ENCODE peak calls at places on chromosomes 11 and 22, in seven cellular contexts. Q, L, C, T, G, Y and N are unnamed samples.
A peak's percentile ranks its signal among the peaks of the same experiment; 100 is the strongest.

GRCh38 chr11:70755410-70756158 is 357.3 kb downstream of the CTTN start:
- DNase-seq in Y (peak; percentile 50), L (no peak), G (peak; percentile 75), Q (peak; percentile 76), T (peak; percentile 10), C (peak; percentile 77), N (peak; percentile 86)

GRCh38 chr11:36456136-36456535 is 53.9 kb downstream of the TRAF6 start:
- DNase-seq in L (no peak), Y (no peak), T (no peak), G (no peak), C (no peak), Q (no peak), N (no peak)

GRCh38 chr11:122721201-122721963 is 65.9 kb downstream of the UBASH3B start:
- DNase-seq in Q (no peak), T (no peak), Y (no peak), G (no peak), C (no peak), L (no peak), N (no peak)

GRCh38 chr22:27671413-27671721 is 130.2 kb downstream of the MN1 start:
- DNase-seq in L (no peak), Q (no peak), G (no peak), C (no peak), T (no peak), Y (no peak), N (no peak)

GRCh38 chr22:30578481-30578880 is 4.0 kb upstream of the GAL3ST1 start:
- DNase-seq in L (no peak), C (no peak), T (no peak), G (no peak), Y (no peak), Q (no peak), N (peak; percentile 26)

GRCh38 chr11:69711824-69712801 is 8.3 kb upstream of the FGF19 start:
- DNase-seq in L (no peak), T (no peak), Y (peak; percentile 38), C (no peak), G (no peak), Q (no peak), N (no peak)

GRCh38 chr22:45516923-45517675 is 14.4 kb downstream of the FBLN1 start:
- DNase-seq in G (no peak), C (no peak), L (no peak), Y (no peak), T (no peak), Q (no peak), N (no peak)

GRCh38 chr11:64755681-64756361 is 4.0 kb downstream of the PYGM start:
- DNase-seq in C (no peak), Q (no peak), L (no peak), T (no peak), Y (no peak), G (no peak), N (no peak)

GRCh38 chr22:23398701-23399366 is 181.3 kb downstream of the IGLL1 start:
- DNase-seq in T (no peak), L (no peak), C (no peak), Q (no peak), G (no peak), Y (no peak), N (peak; percentile 18)

GRCh38 chr11:79439893-79440450 is 858 bp downstream of the TENM4 start:
- DNase-seq in Q (no peak), C (peak; percentile 37), G (no peak), T (no peak), L (no peak), Y (no peak), N (peak; percentile 57)

GRCh38 chr11:127616171-127616570 is 615.6 kb upstream of the KIRREL3 start:
- DNase-seq in G (no peak), Q (no peak), Y (no peak), C (no peak), L (no peak), T (no peak), N (no peak)

GRCh38 chr11:11748706-11749365 is 92.9 kb upstream of the USP47 start:
- DNase-seq in Q (no peak), T (no peak), G (no peak), C (no peak), Y (no peak), L (no peak), N (no peak)

GRCh38 chr11:14393129-14393528 is 34.1 kb upstream of the RRAS2 start:
- DNase-seq in T (no peak), Q (no peak), L (no peak), C (no peak), Y (no peak), G (no peak), N (no peak)

GRCh38 chr22:38414009-38414395 is 41.0 kb downstream of the KCNJ4 start:
- DNase-seq in Q (no peak), Y (no peak), T (no peak), L (no peak), G (no peak), C (peak; percentile 6), N (peak; percentile 45)

GRCh38 chr11:133082851-133083488 is 449.3 kb downstream of the OPCML start:
- DNase-seq in T (no peak), G (peak; percentile 52), Q (no peak), L (no peak), Y (peak; percentile 62), C (peak; percentile 89), N (peak; percentile 74)

GRCh38 chr22:38313384-38313955 is 3.8 kb downstream of the CSNK1E start:
- DNase-seq in G (peak; percentile 57), T (no peak), Y (peak; percentile 54), L (no peak), C (no peak), Q (peak; percentile 79), N (peak; percentile 88)

GRCh38 chr11:122735031-122735430 is 79.5 kb downstream of the UBASH3B start:
- DNase-seq in T (no peak), G (no peak), C (no peak), Q (no peak), Y (no peak), L (no peak), N (no peak)

GRCh38 chr11:64566042-64566914 is 24.7 kb upstream of the SLC22A12 start:
- DNase-seq in Q (peak; percentile 85), L (no peak), T (no peak), Y (peak; percentile 45), C (no peak), G (peak; percentile 55), N (peak; percentile 47)

GRCh38 chr22:46121523-46122287 is 28.6 kb upstream of the PPARA start:
- DNase-seq in C (no peak), T (no peak), L (no peak), Y (no peak), Q (no peak), G (no peak), N (no peak)

GRCh38 chr22:27867114-27867957 is 51.7 kb downstream of the PITPNB start:
- DNase-seq in T (no peak), Y (no peak), Q (no peak), L (no peak), G (no peak), C (no peak), N (no peak)